ENCODE peak calls at places on chromosomes 7 and 10, in eight cellular contexts. U is gastrocnemius medialis, L is T47D, M is NCI-H1105, V is NCI-H1417, O is mammary epithelial cell, F is T-cell, S is fibroblast of lung. J is an unnamed sample.

GRCh38 chr7:114865564-114865963 is 56.3 kb upstream of the MDFIC start:
- DNase-seq in U (peak; percentile 11), L (peak; percentile 71), M (no peak), V (peak; percentile 55), O (peak; percentile 36), F (peak; percentile 47), S (peak; percentile 79), J (peak; percentile 72)

GRCh38 chr10:89171263-89171872 is 35.7 kb downstream of the CH25H start:
- DNase-seq in U (no peak), L (no peak), M (no peak), V (no peak), O (peak; percentile 26), F (no peak), S (no peak), J (no peak)

GRCh38 chr7:80335473-80336232 is 176.2 kb downstream of the GNAT3 start:
- DNase-seq in U (no peak), L (no peak), M (no peak), V (peak; percentile 89), O (no peak), F (no peak), S (peak; percentile 73), J (no peak)

GRCh38 chr10:69331161-69331560 is 52.9 kb downstream of the HK1 start:
- DNase-seq in U (no peak), L (no peak), M (no peak), V (no peak), O (no peak), F (no peak), S (no peak), J (no peak)

GRCh38 chr7:106022193-106022821 is 59.2 kb downstream of the CDHR3 start:
- DNase-seq in U (no peak), L (no peak), M (no peak), V (no peak), O (peak; percentile 35), F (peak; percentile 86), S (no peak), J (peak; percentile 73)

GRCh38 chr7:55510621-55511020 is 61.7 kb downstream of the VOPP1 start:
- DNase-seq in U (no peak), L (no peak), M (no peak), V (no peak), O (no peak), F (no peak), S (no peak), J (no peak)

GRCh38 chr10:44016589-44017482 is 368.1 kb downstream of the CXCL12 start:
- DNase-seq in U (no peak), L (no peak), M (no peak), V (no peak), O (no peak), F (no peak), S (no peak), J (no peak)

GRCh38 chr7:37510043-37510634 is 61.5 kb upstream of the ELMO1 start:
- DNase-seq in U (no peak), L (no peak), M (no peak), V (no peak), O (no peak), F (peak; percentile 4), S (peak; percentile 22), J (no peak)

GRCh38 chr7:38311329-38311937 is 38.0 kb upstream of the TARP start:
- DNase-seq in U (no peak), L (no peak), M (no peak), V (peak; percentile 80), O (no peak), F (no peak), S (no peak), J (no peak)

GRCh38 chr10:43076876-43077420 is at the start of gene RET:
- DNase-seq in U (no peak), L (peak; percentile 72), M (no peak), V (peak; percentile 70), O (peak; percentile 40), F (no peak), S (no peak), J (no peak)

GRCh38 chr10:30510932-30511700 is 77.1 kb downstream of the MAP3K8 start:
- DNase-seq in U (no peak), L (no peak), M (no peak), V (no peak), O (no peak), F (no peak), S (no peak), J (no peak)

GRCh38 chr7:78769551-78770101 is 683.8 kb downstream of the MAGI2 start:
- DNase-seq in U (no peak), L (no peak), M (no peak), V (peak; percentile 79), O (no peak), F (no peak), S (peak; percentile 13), J (no peak)

GRCh38 chr7:496528-497295 is 22.9 kb downstream of the PDGFA start:
- DNase-seq in U (no peak), L (no peak), M (no peak), V (no peak), O (peak; percentile 90), F (no peak), S (no peak), J (no peak)

J was measured in astrocyte of the spinal cord.